ENCODE peak calls at places on chromosomes 7 and 10, in seven cellular contexts. H, I, C, D, Y, J and V are unnamed samples.

GRCh38 chr10:88156341-88156740 is 292.9 kb downstream of the PTEN start:
- DNase-seq in H (no peak), I (no peak), C (no peak), D (peak), Y (no peak), J (no peak), V (no peak)

GRCh38 chr7:2165610-2166594 is 66.8 kb downstream of the MAD1L1 start:
- DNase-seq in H (no peak), I (no peak), C (no peak), D (peak), Y (no peak), J (no peak), V (no peak)

GRCh38 chr10:33314788-33315561 is 19.5 kb downstream of the NRP1 start:
- DNase-seq in H (no peak), I (peak), C (no peak), D (peak), Y (no peak), J (no peak), V (no peak)

GRCh38 chr7:43553999-43554398 is 28.9 kb upstream of the STK17A start:
- DNase-seq in H (no peak), I (peak), C (no peak), D (peak), Y (no peak), J (no peak), V (no peak)

GRCh38 chr7:128886391-128887168 is 23.9 kb downstream of the ATP6V1F start:
- DNase-seq in H (no peak), I (no peak), C (no peak), D (no peak), Y (no peak), J (no peak), V (no peak)

GRCh38 chr7:140383954-140384713 is 14.2 kb downstream of the SLC37A3 start:
- DNase-seq in H (no peak), I (no peak), C (no peak), D (no peak), Y (no peak), J (no peak), V (no peak)

GRCh38 chr10:49080965-49081364 is 34.4 kb downstream of the VSTM4 start:
- DNase-seq in H (no peak), I (no peak), C (no peak), D (no peak), Y (no peak), J (no peak), V (no peak)

GRCh38 chr10:42952931-42953683 is 123.8 kb upstream of the RET start:
- DNase-seq in H (no peak), I (no peak), C (peak), D (no peak), Y (no peak), J (no peak), V (no peak)

GRCh38 chr10:86082556-86082955 is 284.0 kb downstream of the GRID1 start:
- DNase-seq in H (no peak), I (no peak), C (no peak), D (no peak), Y (no peak), J (no peak), V (no peak)

GRCh38 chr10:42973870-42974692 is 102.8 kb upstream of the RET start:
- DNase-seq in H (no peak), I (no peak), C (no peak), D (no peak), Y (no peak), J (no peak), V (peak)

GRCh38 chr10:50918529-50918928 is 33.1 kb upstream of the A1CF start:
- DNase-seq in H (no peak), I (no peak), C (no peak), D (no peak), Y (no peak), J (no peak), V (no peak)

GRCh38 chr7:47454066-47454950 is 127.6 kb downstream of the TNS3 start:
- DNase-seq in H (no peak), I (no peak), C (no peak), D (no peak), Y (no peak), J (no peak), V (no peak)

GRCh38 chr7:143394068-143394467 is 12.9 kb downstream of the ZYX start:
- DNase-seq in H (no peak), I (no peak), C (no peak), D (no peak), Y (no peak), J (no peak), V (no peak)

GRCh38 chr7:151142686-151143040 is 24.8 kb downstream of the GBX1 start:
- DNase-seq in H (peak), I (no peak), C (no peak), D (no peak), Y (no peak), J (no peak), V (no peak)

GRCh38 chr10:123043409-123043925 is 34.7 kb downstream of the ACADSB start:
- DNase-seq in H (peak), I (peak), C (peak), D (peak), Y (peak), J (no peak), V (no peak)

GRCh38 chr7:88095-88926 is 104.1 kb upstream of the FAM20C start:
- DNase-seq in H (peak), I (no peak), C (peak), D (no peak), Y (no peak), J (no peak), V (no peak)

GRCh38 chr7:101208794-101209193 is 8.0 kb upstream of the MOGAT3 start:
- DNase-seq in H (no peak), I (no peak), C (no peak), D (no peak), Y (no peak), J (no peak), V (no peak)

GRCh38 chr7:144438759-144439158 is 35.3 kb upstream of the NOBOX start:
- DNase-seq in H (no peak), I (no peak), C (no peak), D (no peak), Y (no peak), J (no peak), V (no peak)

GRCh38 chr10:8056891-8057331 is 2.4 kb downstream of the GATA3 start:
- DNase-seq in H (no peak), I (no peak), C (no peak), D (no peak), Y (no peak), J (no peak), V (no peak)

GRCh38 chr7:101173752-101174244 is 6.3 kb downstream of the NAT16 start:
- DNase-seq in H (peak), I (peak), C (peak), D (no peak), Y (peak), J (no peak), V (peak)

GRCh38 chr10:31522820-31523219 is 203.8 kb downstream of the ZEB1 start:
- DNase-seq in H (no peak), I (no peak), C (no peak), D (no peak), Y (no peak), J (no peak), V (no peak)

GRCh38 chr10:70620020-70620289 is 17.4 kb upstream of the PRF1 start:
- DNase-seq in H (no peak), I (no peak), C (no peak), D (peak), Y (no peak), J (no peak), V (no peak)

GRCh38 chr10:59906417-59907202 is at the start of gene CCDC6:
- DNase-seq in H (peak), I (peak), C (peak), D (peak), Y (peak), J (peak), V (peak)

GRCh38 chr7:35875292-35875691 is 74.4 kb downstream of the SEPTIN7 start:
- DNase-seq in H (no peak), I (peak), C (no peak), D (peak), Y (no peak), J (no peak), V (no peak)

GRCh38 chr10:124469956-124470484 is 8.4 kb downstream of the LHPP start:
- DNase-seq in H (no peak), I (no peak), C (no peak), D (no peak), Y (no peak), J (no peak), V (no peak)

GRCh38 chr10:75444781-75445386 is 13.5 kb downstream of the LRMDA start:
- DNase-seq in H (no peak), I (peak), C (no peak), D (no peak), Y (no peak), J (no peak), V (no peak)

GRCh38 chr10:61842755-61843497 is 58.6 kb upstream of the ARID5B start:
- DNase-seq in H (no peak), I (peak), C (no peak), D (peak), Y (no peak), J (no peak), V (no peak)

GRCh38 chr10:110643670-110644597 is at the start of gene RBM20:
- DNase-seq in H (peak), I (no peak), C (peak), D (peak), Y (peak), J (no peak), V (no peak)

GRCh38 chr7:28842769-28843295 is 115.3 kb downstream of the TRIL start:
- DNase-seq in H (no peak), I (no peak), C (no peak), D (no peak), Y (no peak), J (no peak), V (no peak)

GRCh38 chr10:44301781-44302400 is 83.0 kb downstream of the CXCL12 start:
- DNase-seq in H (no peak), I (no peak), C (no peak), D (peak), Y (no peak), J (no peak), V (no peak)

GRCh38 chr10:74930962-74931361 is 104.6 kb downstream of the KAT6B start:
- DNase-seq in H (no peak), I (no peak), C (no peak), D (no peak), Y (no peak), J (no peak), V (no peak)

GRCh38 chr7:144133307-144133706 is 10.3 kb downstream of the OR2A14 start:
- DNase-seq in H (no peak), I (no peak), C (no peak), D (no peak), Y (no peak), J (no peak), V (no peak)

GRCh38 chr10:88659725-88660592 is 4.3 kb upstream of the LIPF start:
- DNase-seq in H (no peak), I (no peak), C (no peak), D (no peak), Y (no peak), J (no peak), V (no peak)

GRCh38 chr7:33185786-33186185 is 56.4 kb downstream of the BBS9 start:
- DNase-seq in H (no peak), I (peak), C (peak), D (peak), Y (peak), J (no peak), V (no peak)

GRCh38 chr7:2040201-2040892 is 192.4 kb downstream of the MAD1L1 start:
- DNase-seq in H (no peak), I (no peak), C (no peak), D (no peak), Y (no peak), J (no peak), V (no peak)

GRCh38 chr10:72308320-72308987 is 34.7 kb downstream of the DDIT4 start:
- DNase-seq in H (no peak), I (peak), C (no peak), D (peak), Y (no peak), J (no peak), V (peak)

GRCh38 chr10:130439796-130440195 is 303.6 kb downstream of the GLRX3 start:
- DNase-seq in H (no peak), I (no peak), C (no peak), D (no peak), Y (no peak), J (no peak), V (no peak)

GRCh38 chr7:142930126-142930730 is 3.3 kb downstream of the TRPV5 start:
- DNase-seq in H (no peak), I (no peak), C (no peak), D (no peak), Y (no peak), J (no peak), V (no peak)

DNA sequence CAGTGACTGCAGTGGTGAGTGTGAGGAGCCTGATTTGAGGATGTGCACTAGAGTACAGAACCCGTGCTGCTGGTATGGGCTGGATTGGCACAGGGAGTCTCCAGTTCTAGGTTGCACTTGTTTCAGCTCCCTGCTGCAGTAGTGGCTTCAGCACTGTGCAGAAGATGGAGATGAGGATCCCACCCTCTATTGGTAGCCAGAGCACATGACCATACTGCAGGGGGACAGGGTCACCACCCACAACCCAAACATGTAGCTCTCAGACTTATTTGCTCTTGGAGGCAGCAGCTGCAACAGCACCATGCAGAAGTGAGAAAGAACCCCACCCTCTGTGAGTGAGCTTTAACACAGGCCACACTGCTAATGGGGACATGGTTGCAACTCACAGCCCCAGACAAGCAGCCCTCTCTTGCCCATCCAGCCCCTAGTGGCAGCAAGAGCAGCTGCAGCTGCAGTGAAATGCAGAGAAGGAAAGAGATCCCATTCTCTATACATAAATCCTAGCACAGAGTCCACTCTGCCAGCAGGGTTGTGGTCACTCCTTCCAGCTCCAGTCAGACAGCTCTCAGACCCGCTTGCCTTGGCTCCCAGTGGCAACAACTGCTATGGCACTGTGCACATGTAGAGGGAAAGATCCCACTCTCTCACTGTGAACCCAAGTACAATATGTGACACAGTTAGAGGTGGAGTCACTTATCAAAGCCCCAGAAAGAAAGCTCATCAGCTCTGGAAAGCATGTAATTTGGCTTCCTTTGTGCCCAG is 51.4 kb upstream of the SCIN start:
- DNase-seq in H (peak), I (peak), C (peak), D (peak), Y (peak), J (no peak), V (no peak)
- TF ChIP-seq CTCF in H (peak), I (peak), C (peak), D (peak), Y (peak), J (no peak), V (peak)

DNA sequence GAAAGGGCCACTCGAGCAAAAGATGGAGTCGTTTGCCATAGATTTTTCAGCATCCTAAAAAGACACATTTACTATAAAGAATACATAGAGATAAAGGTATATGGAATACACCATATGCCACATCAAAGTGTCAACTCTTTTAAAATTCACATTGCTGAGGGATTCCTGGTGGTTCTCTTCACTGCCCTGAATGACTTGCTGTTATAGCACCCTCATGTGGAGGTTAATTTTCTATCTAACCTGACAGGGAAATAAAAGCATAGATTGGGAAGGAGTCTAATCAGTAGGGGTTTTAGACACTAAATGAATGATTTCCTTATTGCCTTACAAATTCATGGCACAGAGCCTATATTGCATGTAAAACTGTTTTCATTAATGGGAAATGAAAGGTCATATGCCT is 25.9 kb downstream of the DNAH11 start:
- DNase-seq in H (no peak), I (peak), C (no peak), D (no peak), Y (no peak), J (no peak), V (no peak)
- TF ChIP-seq CTCF in H (peak), I (peak), C (no peak), D (no peak), Y (peak), J (no peak), V (peak)

GRCh38 chr10:30270247-30270646 is 78.8 kb downstream of the MTPAP start:
- DNase-seq in H (no peak), I (peak), C (no peak), D (peak), Y (no peak), J (no peak), V (no peak)
- TF ChIP-seq CTCF in H (peak), I (peak), C (peak), D (peak), Y (no peak), J (peak), V (peak)

GRCh38 chr7:91603707-91604106 is 276.8 kb downstream of the MTERF1 start:
- DNase-seq in H (no peak), I (no peak), C (no peak), D (no peak), Y (no peak), J (no peak), V (no peak)

GRCh38 chr7:91609525-91609924 is 271.0 kb downstream of the MTERF1 start:
- DNase-seq in H (no peak), I (peak), C (no peak), D (peak), Y (no peak), J (no peak), V (no peak)
- TF ChIP-seq CTCF in H (no peak), I (no peak), C (no peak), D (peak), Y (no peak), J (no peak), V (no peak)